ENCODE peak calls at places on chromosomes 5 and 9, in seven cellular contexts. A is heart left ventricle, M is H1, T is breast epithelium, Y is neural progenitor cell, C is fibroblast of lung, R is fibroblast of mammary gland. P is an unnamed sample.

GRCh38 chr9:27276182-27277030 is 20.5 kb downstream of the EQTN start:
- DNase-seq in A (no peak), M (no peak), T (no peak), Y (peak; percentile 73), C (peak; percentile 43), R (peak; percentile 67), P (no peak)

GRCh38 chr9:8850916-8851315 is 1051.3 kb upstream of the DMAC1 start:
- DNase-seq in A (no peak), M (no peak), T (no peak), Y (no peak), C (no peak), R (no peak), P (no peak)

GRCh38 chr9:29514336-29514735 is 1941.1 kb upstream of the C9orf72 start:
- DNase-seq in A (no peak), M (no peak), T (no peak), Y (peak; percentile 36), C (no peak), R (peak; percentile 7), P (no peak)

GRCh38 chr5:40277161-40277906 is 402.4 kb upstream of the PTGER4 start:
- DNase-seq in A (no peak), M (no peak), T (no peak), Y (no peak), C (no peak), R (no peak), P (no peak)

GRCh38 chr5:93088566-93088965 is 492.5 kb downstream of the NR2F1-AS1 start:
- DNase-seq in A (no peak), M (no peak), T (no peak), Y (no peak), C (no peak), R (no peak), P (no peak)

GRCh38 chr5:125209650-125210049 is 463.2 kb upstream of the ZNF608 start:
- DNase-seq in A (no peak), M (no peak), T (no peak), Y (no peak), C (no peak), R (peak; percentile 70), P (no peak)

GRCh38 chr5:78056053-78056452 is 238.4 kb downstream of the AP3B1 start:
- DNase-seq in A (no peak), M (no peak), T (no peak), Y (no peak), C (no peak), R (no peak), P (no peak)

GRCh38 chr9:91047529-91047928 is 245.9 kb downstream of the SYK start:
- DNase-seq in A (no peak), M (no peak), T (no peak), Y (no peak), C (no peak), R (no peak), P (no peak)

GRCh38 chr5:1447772-1448361 is 2.6 kb upstream of the SLC6A3 start:
- DNase-seq in A (no peak), M (no peak), T (no peak), Y (no peak), C (no peak), R (no peak), P (no peak)

GRCh38 chr5:80784451-80784850 is 129.7 kb upstream of the DHFR start:
- DNase-seq in A (no peak), M (no peak), T (no peak), Y (no peak), C (no peak), R (no peak), P (no peak)

GRCh38 chr5:92962752-92963151 is 618.3 kb downstream of the NR2F1-AS1 start:
- DNase-seq in A (no peak), M (no peak), T (no peak), Y (no peak), C (no peak), R (no peak), P (no peak)

GRCh38 chr5:90940227-90940995 is 381.8 kb downstream of the ADGRV1 start:
- DNase-seq in A (no peak), M (peak; percentile 9), T (no peak), Y (peak; percentile 74), C (peak; percentile 47), R (peak; percentile 22), P (no peak)

GRCh38 chr9:21813575-21814473 is 11.4 kb downstream of the MTAP start:
- DNase-seq in A (no peak), M (no peak), T (no peak), Y (peak; percentile 78), C (peak; percentile 78), R (peak; percentile 88), P (no peak)

GRCh38 chr9:105150991-105151685 is 93.3 kb upstream of the SLC44A1 start:
- DNase-seq in A (no peak), M (no peak), T (no peak), Y (no peak), C (peak; percentile 82), R (peak; percentile 57), P (no peak)

GRCh38 chr5:76145945-76146344 is 62.8 kb downstream of the SV2C start:
- DNase-seq in A (no peak), M (peak; percentile 13), T (no peak), Y (peak; percentile 19), C (peak; percentile 1), R (no peak), P (no peak)

GRCh38 chr9:32161720-32162119 is 222.7 kb upstream of the ACO1 start:
- DNase-seq in A (no peak), M (no peak), T (no peak), Y (no peak), C (no peak), R (no peak), P (no peak)

GRCh38 chr9:6194934-6195333 is 20.7 kb upstream of the IL33 start:
- DNase-seq in A (no peak), M (no peak), T (no peak), Y (no peak), C (no peak), R (no peak), P (no peak)

GRCh38 chr5:41071975-41072374 is 833 bp upstream of the MROH2B start:
- DNase-seq in A (no peak), M (no peak), T (no peak), Y (no peak), C (peak; percentile 67), R (peak; percentile 87), P (peak; percentile 19)

GRCh38 chr5:68080282-68081050 is 135.1 kb upstream of the PIK3R1 start:
- DNase-seq in A (no peak), M (no peak), T (no peak), Y (no peak), C (no peak), R (no peak), P (no peak)

GRCh38 chr5:31007672-31008071 is 185.8 kb upstream of the CDH6 start:
- DNase-seq in A (no peak), M (no peak), T (no peak), Y (no peak), C (no peak), R (no peak), P (no peak)

GRCh38 chr5:36392818-36393217 is 91.1 kb upstream of the RANBP3L start:
- DNase-seq in A (no peak), M (no peak), T (no peak), Y (no peak), C (peak; percentile 73), R (peak; percentile 78), P (peak; percentile 51)

GRCh38 chr9:98193336-98193944 is 1.0 kb upstream of the CORO2A start:
- DNase-seq in A (no peak), M (no peak), T (no peak), Y (no peak), C (no peak), R (no peak), P (no peak)
- TF ChIP-seq CTCF in A (no peak), M (no peak), T (no peak), Y (no peak), C (no peak), R (no peak), P (no peak)

GRCh38 chr9:13728917-13729811 is 449.7 kb upstream of the MPDZ start:
- DNase-seq in A (no peak), M (no peak), T (no peak), Y (no peak), C (peak; percentile 78), R (peak; percentile 69), P (no peak)

GRCh38 chr9:13728121-13728520 is 448.6 kb upstream of the MPDZ start:
- DNase-seq in A (no peak), M (no peak), T (no peak), Y (no peak), C (no peak), R (no peak), P (no peak)

GRCh38 chr9:13731637-13732036 is 452.1 kb upstream of the MPDZ start:
- DNase-seq in A (no peak), M (no peak), T (no peak), Y (no peak), C (no peak), R (no peak), P (no peak)

GRCh38 chr9:13721481-13722235 is 442.2 kb upstream of the MPDZ start:
- DNase-seq in A (no peak), M (no peak), T (no peak), Y (no peak), C (peak; percentile 94), R (peak; percentile 42), P (no peak)

GRCh38 chr9:13726746-13727145 is 447.3 kb upstream of the MPDZ start:
- DNase-seq in A (no peak), M (no peak), T (no peak), Y (no peak), C (no peak), R (no peak), P (no peak)
- H3K4me3 ChIP-seq in A (no peak overlapping the region), M (no peak overlapping the region), T (no peak overlapping the region), Y (no peak overlapping the region), C (no peak overlapping the region), R (no peak overlapping the region), P (no peak overlapping the region)

DNA sequence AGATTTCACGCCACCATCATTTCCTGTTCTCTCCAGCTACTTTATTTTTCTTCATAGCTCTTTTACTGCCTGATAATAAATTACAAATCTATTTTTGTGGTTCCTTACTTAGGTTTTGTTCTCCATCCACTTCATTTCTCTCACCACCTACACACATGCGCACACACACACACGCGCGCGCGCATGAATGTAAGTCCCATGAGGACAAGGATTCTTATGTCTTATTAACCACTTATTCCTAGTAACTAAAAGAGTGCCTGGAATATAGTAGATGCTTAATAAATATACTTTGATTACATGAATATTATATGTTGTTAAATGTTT is 116.5 kb downstream of the TRPM6 start:
- DNase-seq in A (no peak), M (no peak), T (no peak), Y (no peak), C (no peak), R (no peak), P (no peak)
- TF ChIP-seq CTCF in A (no peak), M (no peak), T (no peak), Y (no peak), C (no peak), R (no peak), P (no peak)

DNA sequence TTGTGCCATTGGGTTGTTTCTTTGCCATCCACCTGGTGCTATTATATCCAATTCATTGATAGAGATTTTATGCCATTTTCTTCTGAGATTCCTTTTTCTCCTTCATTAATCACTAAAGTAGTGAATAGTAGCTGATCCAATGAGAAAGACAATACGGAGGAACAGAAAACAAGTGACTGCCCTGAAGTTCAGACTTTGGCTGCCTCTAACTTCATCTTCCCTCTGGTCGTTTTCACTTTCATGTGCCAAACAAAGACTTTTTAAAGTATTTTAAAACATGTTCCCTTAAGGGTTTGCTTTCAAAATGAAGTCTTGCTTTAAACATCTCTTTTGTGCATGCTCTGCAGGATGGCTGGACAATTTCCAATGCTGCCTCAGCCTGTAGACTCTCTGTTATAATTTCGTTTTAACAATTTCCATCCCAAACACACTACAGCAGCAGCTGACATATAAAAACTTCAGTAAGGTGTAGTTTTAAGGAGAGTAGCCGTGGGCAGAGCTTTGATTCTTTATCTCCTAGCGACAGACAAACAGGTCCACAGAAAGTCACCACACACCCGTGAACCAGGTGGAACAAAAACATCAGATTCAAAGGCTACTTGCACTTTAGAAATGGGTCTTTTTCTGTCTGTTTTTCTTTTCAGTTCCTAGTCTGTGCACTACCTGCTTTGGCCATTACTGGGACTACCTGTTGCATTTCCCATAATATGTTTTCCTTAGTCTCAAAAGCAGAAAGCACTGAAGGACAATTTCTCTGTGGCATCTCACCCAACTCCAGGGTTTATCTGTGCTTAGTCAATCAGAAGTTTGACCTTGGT is 309.0 kb downstream of the DTWD2 start:
- DNase-seq in A (no peak), M (no peak), T (no peak), Y (no peak), C (no peak), R (no peak), P (no peak)
- H3K4me3 ChIP-seq in A (no peak overlapping the region), M (no peak overlapping the region), T (no peak overlapping the region), Y (no peak overlapping the region), C (no peak overlapping the region), R (no peak overlapping the region), P (no peak overlapping the region)